ENCODE peak calls at places on chromosomes 3 and 15, in four cellular contexts. H is fibroblast of pulmonary artery; Z is EL; L is stimulated activated CD4-positive, alpha-beta T cell treated with anti-CD3 and anti-CD28 coated beads, Interleukin-1b, Interleukin-23, amount 100 ng/mL, for 4 hours. U is an unnamed sample.

GRCh38 chr15:73956276-73957086 is 30.2 kb downstream of the LOXL1 start:
- DNase-seq in H (peak; percentile 90), Z (peak; percentile 96), L (no peak), U (no peak)

GRCh38 chr3:150054635-150055034 is 83.9 kb upstream of the PFN2 start:
- DNase-seq in H (no peak), Z (no peak), L (no peak), U (no peak)

GRCh38 chr15:56805466-56806146 is 72.3 kb upstream of the ZNF280D start:
- DNase-seq in H (peak; percentile 91), Z (peak; percentile 86), L (no peak), U (no peak)

GRCh38 chr15:88814393-88814792 is 11.2 kb downstream of the ACAN start:
- DNase-seq in H (no peak), Z (no peak), L (no peak), U (no peak)

GRCh38 chr3:14435175-14436011 is 33.0 kb downstream of the SLC6A6 start:
- DNase-seq in H (peak; percentile 72), Z (no peak), L (no peak), U (no peak)

GRCh38 chr15:93563218-93563617 is 474.2 kb upstream of the RGMA start:
- DNase-seq in H (no peak), Z (no peak), L (no peak), U (no peak)

GRCh38 chr15:96345560-96346389 is 15.3 kb downstream of the NR2F2 start:
- DNase-seq in H (peak; percentile 87), Z (peak; percentile 64), L (no peak), U (no peak)

GRCh38 chr15:29914441-29915053 is 92.3 kb upstream of the TJP1 start:
- DNase-seq in H (no peak), Z (no peak), L (no peak), U (no peak)

GRCh38 chr3:120502116-120502515 is 51.3 kb upstream of the FSTL1 start:
- DNase-seq in H (no peak), Z (no peak), L (no peak), U (no peak)

U was measured in SIG-M5.